ENCODE peak calls at places on chromosome 22, in eight cellular contexts. I, W, K, L, M, Q, P and R are unnamed samples.

GRCh38 chr22:20036119-20036518 is 15.2 kb downstream of the TANGO2 start:
- DNase-seq in I (no peak), P (no peak), L (no peak), K (no peak), W (no peak), M (no peak), Q (no peak), R (no peak)

GRCh38 chr22:39545310-39546063 is 12.9 kb upstream of the RPS19BP1 start:
- DNase-seq in M (peak; percentile 41), K (peak; percentile 63), Q (peak; percentile 57), W (peak; percentile 70), P (peak; percentile 96), I (peak; percentile 84), L (no peak), R (peak; percentile 49)

GRCh38 chr22:17985606-17986005 is 38.8 kb downstream of the MICAL3 start:
- DNase-seq in M (no peak), L (no peak), P (no peak), K (no peak), I (no peak), W (no peak), Q (no peak), R (no peak)

GRCh38 chr22:36471341-36471821 is 10.1 kb downstream of the TXN2 start:
- DNase-seq in I (no peak), P (no peak), L (no peak), K (no peak), M (no peak), W (no peak), Q (no peak), R (no peak)

GRCh38 chr22:36467946-36468345 is 13.5 kb downstream of the TXN2 start:
- DNase-seq in L (peak; percentile 48), K (no peak), I (no peak), P (no peak), M (no peak), Q (no peak), W (no peak), R (no peak)

GRCh38 chr22:27110985-27111451 is 453.6 kb downstream of the MIAT start:
- DNase-seq in K (no peak), L (no peak), M (no peak), Q (no peak), W (no peak), I (peak; percentile 48), P (no peak), R (no peak)

GRCh38 chr22:45290410-45290936 is 5.7 kb downstream of the UPK3A start:
- DNase-seq in I (peak; percentile 49), P (peak; percentile 59), M (no peak), K (no peak), Q (no peak), W (no peak), L (no peak), R (no peak)

GRCh38 chr22:19669570-19669969 is 44.7 kb upstream of the SEPTIN5 start:
- DNase-seq in I (no peak), M (no peak), W (no peak), P (no peak), Q (no peak), K (no peak), L (peak; percentile 59), R (no peak)

GRCh38 chr22:30969532-30970355 is 679 bp downstream of the TUG1 start:
- DNase-seq in M (peak; percentile 30), K (no peak), P (no peak), W (no peak), L (peak; percentile 38), Q (no peak), I (no peak), R (peak; percentile 35)

GRCh38 chr22:46071451-46072029 is 78.8 kb upstream of the PPARA start:
- DNase-seq in Q (peak; percentile 90), P (peak; percentile 50), K (peak; percentile 74), M (peak; percentile 8), I (peak; percentile 58), L (peak; percentile 94), W (no peak), R (peak; percentile 42)

GRCh38 chr22:26671317-26672059 is 14.1 kb downstream of the MIAT start:
- DNase-seq in M (peak; percentile 30), K (peak; percentile 25), W (peak; percentile 83), Q (no peak), L (no peak), P (no peak), I (no peak), R (peak; percentile 50)

GRCh38 chr22:28909375-28909774 is 26.0 kb downstream of the ZNRF3 start:
- DNase-seq in L (no peak), P (no peak), Q (no peak), I (no peak), M (no peak), W (no peak), K (no peak), R (no peak)

GRCh38 chr22:31730344-31730711 is 19.6 kb downstream of the PRR14L start:
- DNase-seq in L (no peak), P (no peak), W (no peak), K (no peak), Q (no peak), M (no peak), I (peak; percentile 35), R (no peak)

GRCh38 chr22:21683401-21683811 is 17.6 kb downstream of the PPIL2 start:
- DNase-seq in Q (no peak), L (no peak), W (no peak), M (no peak), P (no peak), I (no peak), K (no peak), R (no peak)